ENCODE peak calls at places on chromosomes 6 and 20, in eight cellular contexts. X is ovary; Z is stimulated activated CD8-positive, alpha-beta memory T cell treated with anti-CD3 and anti-CD28 coated beads, Interleukin-15, amount 100 ng/mL, for 24 hours; Q is mucosa of gallbladder; G is NCI-H2171 treated with DMSO at 0.1 percent for 48 hours; L is GDM1; F is fibroblast of the conjunctiva; U is activated naive CD4-positive, alpha-beta T cell treated with anti-CD3 and anti-CD28 coated beads, Interleukin-2, amount 10 ng/mL, durations not matched to agents 7 days and 5 days. K is an unnamed sample.

GRCh38 chr6:36479256-36479655 is 36.5 kb downstream of the KCTD20 start:
- DNase-seq in F (no peak), G (no peak), Z (no peak), X (no peak), L (no peak), Q (no peak), U (no peak), K (no peak)

GRCh38 chr6:71203211-71203610 is 85.4 kb upstream of the OGFRL1 start:
- DNase-seq in Z (no peak), L (no peak), Q (no peak), G (no peak), X (no peak), U (no peak), F (no peak), K (no peak)

GRCh38 chr6:79033279-79033678 is 44.8 kb downstream of the PHIP start:
- DNase-seq in X (no peak), Q (no peak), L (no peak), G (no peak), F (no peak), U (no peak), Z (no peak), K (no peak)

GRCh38 chr6:163408352-163408991 is 6.0 kb upstream of the QKI start:
- DNase-seq in U (no peak), X (no peak), L (no peak), G (no peak), F (no peak), Q (no peak), Z (no peak), K (no peak)

GRCh38 chr20:22690000-22690399 is 105.6 kb upstream of the FOXA2 start:
- DNase-seq in X (no peak), Z (no peak), G (no peak), Q (no peak), U (no peak), F (no peak), L (no peak), K (no peak)

GRCh38 chr6:53811082-53811481 is 16.3 kb downstream of the LRRC1 start:
- DNase-seq in G (peak), U (no peak), Z (no peak), X (no peak), L (no peak), Q (peak), F (no peak), K (no peak)

GRCh38 chr6:84220809-84221409 is 6.5 kb downstream of the CEP162 start:
- DNase-seq in F (peak), U (no peak), X (no peak), Q (no peak), L (no peak), G (peak), Z (no peak), K (no peak)

GRCh38 chr20:57866250-57867106 is 156.7 kb upstream of the PMEPA1 start:
- DNase-seq in U (no peak), Z (no peak), X (no peak), G (no peak), F (no peak), L (no peak), Q (no peak), K (no peak)

GRCh38 chr6:43917878-43918382 is 147.9 kb downstream of the VEGFA start:
- DNase-seq in X (no peak), Q (no peak), G (no peak), F (peak), Z (no peak), U (no peak), L (no peak), K (no peak)

GRCh38 chr6:79969784-79970183 is 22.4 kb upstream of the ELOVL4 start:
- DNase-seq in Q (no peak), X (no peak), L (no peak), G (no peak), U (no peak), F (no peak), Z (no peak), K (no peak)

GRCh38 chr20:56343861-56344381 is 14.9 kb upstream of the FAM210B start:
- DNase-seq in F (peak), L (no peak), X (peak), U (peak), G (no peak), Q (no peak), Z (no peak), K (peak)

GRCh38 chr6:112109267-112109666 is 21.9 kb downstream of the FAM229B start:
- DNase-seq in F (no peak), G (no peak), X (no peak), Q (no peak), L (no peak), Z (no peak), U (no peak), K (no peak)

GRCh38 chr6:104705095-104705707 is 154.5 kb downstream of the HACE1 start:
- DNase-seq in G (no peak), U (peak), L (peak), X (no peak), Q (no peak), F (no peak), Z (no peak), K (no peak)

GRCh38 chr6:98576811-98577210 is 257.6 kb upstream of the POU3F2 start:
- DNase-seq in U (no peak), F (no peak), Z (no peak), X (no peak), L (no peak), Q (no peak), G (no peak), K (no peak)

GRCh38 chr6:109379706-109380105 is 2.6 kb downstream of the CD164 start:
- DNase-seq in Z (no peak), Q (no peak), X (no peak), G (no peak), L (no peak), U (no peak), F (no peak), K (no peak)

GRCh38 chr6:111739257-111739696 is 133.6 kb upstream of the TRAF3IP2 start:
- DNase-seq in X (no peak), Z (no peak), G (no peak), F (no peak), U (no peak), Q (no peak), L (no peak), K (no peak)

K was measured in testis.